ENCODE peak calls at places on chromosomes 4 and X, in seven cellular contexts. H, E, N, J, Q, A and B are unnamed samples.

GRCh38 chr4:2250764-2251072 is 8.8 kb upstream of the HAUS3 start:
- DNase-seq in H (no peak), E (no peak), N (no peak), J (no peak), Q (peak; percentile 71), A (no peak), B (no peak)

GRCh38 chr4:8355306-8355705 is 85.2 kb downstream of the ACOX3 start:
- DNase-seq in H (no peak), E (no peak), N (no peak), J (no peak), Q (no peak), A (no peak), B (no peak)

GRCh38 chrX:70479970-70480659 is 35.5 kb downstream of the DLG3 start:
- DNase-seq in H (peak; percentile 60), E (no peak), N (peak; percentile 34), J (no peak), Q (no peak), A (no peak), B (peak; percentile 23)

GRCh38 chr4:162705130-162705803 is 461.4 kb downstream of the NAF1 start:
- DNase-seq in H (no peak), E (no peak), N (no peak), J (no peak), Q (no peak), A (no peak), B (no peak)

GRCh38 chr4:148196168-148196567 is 246.0 kb downstream of the NR3C2 start:
- DNase-seq in H (no peak), E (no peak), N (no peak), J (no peak), Q (no peak), A (no peak), B (no peak)

GRCh38 chrX:110210417-110211139 is 107.3 kb downstream of the AMMECR1 start:
- DNase-seq in H (peak; percentile 34), E (peak; percentile 82), N (peak; percentile 81), J (peak; percentile 56), Q (no peak), A (peak; percentile 1), B (peak; percentile 57)

GRCh38 chrX:46571423-46572294 is 1.9 kb upstream of the CHST7 start:
- DNase-seq in H (no peak), E (no peak), N (no peak), J (no peak), Q (no peak), A (no peak), B (no peak)

GRCh38 chr4:179625391-179625790 is 2183.2 kb upstream of the AGA start:
- DNase-seq in H (no peak), E (peak; percentile 4), N (peak; percentile 38), J (no peak), Q (no peak), A (peak; percentile 35), B (peak; percentile 26)

GRCh38 chr4:163624727-163625126 is 130.2 kb downstream of the TMA16 start:
- DNase-seq in H (no peak), E (no peak), N (no peak), J (no peak), Q (no peak), A (no peak), B (no peak)

GRCh38 chrX:30620980-30621716 is 32.1 kb upstream of the GK start:
- DNase-seq in H (no peak), E (peak; percentile 88), N (peak; percentile 92), J (peak; percentile 74), Q (no peak), A (peak; percentile 87), B (peak; percentile 83)

GRCh38 chrX:118976599-118977340 is 2.4 kb downstream of the LONRF3 start:
- DNase-seq in H (peak; percentile 27), E (peak; percentile 31), N (no peak), J (no peak), Q (peak; percentile 85), A (no peak), B (peak; percentile 0)

GRCh38 chr4:72858328-72858727 is 211.2 kb downstream of the COX18 start:
- DNase-seq in H (no peak), E (peak; percentile 80), N (peak; percentile 98), J (peak; percentile 91), Q (no peak), A (peak; percentile 17), B (peak; percentile 58)

GRCh38 chr4:37415845-37416369 is 171.4 kb downstream of the NWD2 start:
- DNase-seq in H (no peak), E (no peak), N (no peak), J (no peak), Q (no peak), A (no peak), B (no peak)

GRCh38 chr4:139728840-139729239 is 63.2 kb downstream of the MGST2 start:
- DNase-seq in H (peak; percentile 85), E (no peak), N (no peak), J (no peak), Q (no peak), A (no peak), B (no peak)

GRCh38 chr4:67558493-67558892 is at the start of gene STAP1:
- DNase-seq in H (no peak), E (no peak), N (no peak), J (no peak), Q (no peak), A (no peak), B (no peak)

GRCh38 chr4:10442976-10443375 is 14.2 kb downstream of the ZNF518B start:
- DNase-seq in H (no peak), E (no peak), N (peak; percentile 80), J (no peak), Q (no peak), A (no peak), B (no peak)

GRCh38 chrX:12446342-12447075 is 308.2 kb downstream of the FRMPD4 start:
- DNase-seq in H (no peak), E (no peak), N (peak; percentile 43), J (peak; percentile 54), Q (no peak), A (no peak), B (peak; percentile 56)

GRCh38 chr4:94516067-94516466 is 64.3 kb downstream of the PDLIM5 start:
- DNase-seq in H (no peak), E (peak; percentile 81), N (peak; percentile 83), J (no peak), Q (no peak), A (no peak), B (peak; percentile 38)

GRCh38 chrX:40922307-40922706 is 162.9 kb upstream of the USP9X start:
- DNase-seq in H (no peak), E (peak; percentile 57), N (peak; percentile 91), J (no peak), Q (no peak), A (no peak), B (peak; percentile 79)

GRCh38 chrX:71515039-71515398 is 17.9 kb upstream of the OGT start:
- DNase-seq in H (no peak), E (peak; percentile 37), N (peak; percentile 17), J (no peak), Q (no peak), A (no peak), B (peak; percentile 8)

GRCh38 chrX:110178179-110178865 is 139.6 kb downstream of the AMMECR1 start:
- DNase-seq in H (no peak), E (no peak), N (no peak), J (no peak), Q (no peak), A (no peak), B (no peak)